ENCODE peak calls at places on chromosome 19, in eight cellular contexts. B is cardiac muscle cell; D is tibial artery; V is CD8-positive, alpha-beta memory T cell; N is mammary epithelial cell; E is GM12878; O is esophagus squamous epithelium; T is endodermal cell. U is an unnamed sample. For H3K27me3, H3K36me3 and H3K4me1, the result is how much of the 10 kb centered on the place peaks cover.

GRCh38 chr19:54287456-54287855 is 6.5 kb upstream of the LILRB2 start:
- DNase-seq in T (no peak), B (peak), D (no peak), O (no peak), V (no peak), E (no peak), N (no peak), U (no peak)

GRCh38 chr19:3100331-3100730 is 6.2 kb downstream of the GNA11 start:
- DNase-seq in D (no peak), T (no peak), V (no peak), E (no peak), O (no peak), N (no peak), B (no peak), U (no peak)

GRCh38 chr19:18520848-18521691 is 800 bp downstream of the ELL start:
- DNase-seq in V (peak), B (peak), D (no peak), O (no peak), T (peak), N (no peak), E (no peak), U (no peak)

GRCh38 chr19:17807731-17808316 is 12.9 kb downstream of the B3GNT3 start:
- DNase-seq in E (no peak), D (no peak), O (no peak), V (peak), B (no peak), N (no peak), T (no peak), U (no peak)

GRCh38 chr19:39940221-39940833 is 5.9 kb upstream of the FCGBP start:
- DNase-seq in O (no peak), B (no peak), D (no peak), T (no peak), V (no peak), E (no peak), N (no peak), U (no peak)

GRCh38 chr19:58229255-58229639 is 533 bp downstream of the ZNF544 start:
- DNase-seq in B (peak), V (peak), E (no peak), D (no peak), T (peak), N (peak), O (no peak), U (no peak)

GRCh38 chr19:17519967-17520366 is 8.5 kb downstream of the PGLS start:
- DNase-seq in O (no peak), N (no peak), D (no peak), V (no peak), B (peak), E (no peak), T (no peak), U (no peak)

GRCh38 chr19:12665281-12665573 is 1.3 kb downstream of the MAN2B1 start:
- DNase-seq in D (peak), O (peak), E (peak), B (no peak), N (no peak), V (peak), T (no peak), U (peak)

GRCh38 chr19:52369463-52370340 is at the start of gene ZNF880:
- DNase-seq in N (peak), D (peak), V (peak), B (peak), T (peak), O (peak), E (peak), U (peak)

GRCh38 chr19:18379803-18380747 is 5.9 kb upstream of the GDF15 start:
- DNase-seq in V (no peak), B (peak), E (no peak), O (no peak), D (peak), N (peak), T (peak), U (peak)

GRCh38 chr19:28700176-28700575 is 512.8 kb downstream of the UQCRFS1 start:
- DNase-seq in D (no peak), V (no peak), N (no peak), O (no peak), B (peak), T (no peak), E (no peak), U (no peak)

GRCh38 chr19:43441736-43442135 is 23.7 kb downstream of the LYPD3 start:
- DNase-seq in B (no peak), V (no peak), T (no peak), O (no peak), E (no peak), N (no peak), D (no peak), U (no peak)

GRCh38 chr19:10289836-10290438 is at the start of gene ICAM5:
- DNase-seq in N (no peak), T (no peak), B (peak), D (no peak), V (no peak), E (no peak), O (no peak), U (no peak)

GRCh38 chr19:10288662-10289166 is 1.0 kb upstream of the ICAM5 start:
- DNase-seq in B (peak), E (no peak), T (peak), V (no peak), N (no peak), O (no peak), D (no peak), U (no peak)

GRCh38 chr19:10290439-10290875 is 705 bp downstream of the ICAM5 start:
- DNase-seq in O (no peak), D (no peak), E (no peak), V (no peak), T (peak), N (no peak), B (no peak), U (no peak)

GRCh38 chr19:10290876-10291553 is 1.3 kb downstream of the ICAM5 start:
- DNase-seq in D (no peak), O (no peak), V (peak), N (peak), T (peak), B (peak), E (no peak), U (no peak)

GRCh38 chr19:10289167-10289835 is 451 bp upstream of the ICAM5 start:
- DNase-seq in V (peak), O (no peak), N (no peak), B (peak), D (no peak), T (peak), E (no peak), U (no peak)
- H3K27me3 ChIP-seq in V (half or more), O (under half), N (under half), B (half or more), D (half or more), T (half or more), E (under half), U (under half)

GRCh38 chr19:36483653-36484052 is 5.7 kb downstream of the ZNF566 start:
- DNase-seq in N (no peak), E (no peak), T (no peak), V (no peak), O (no peak), D (no peak), B (no peak), U (no peak)
- H3K36me3 ChIP-seq in N (under half), E (under half), T (under half), V (under half), O (under half), D (under half), B (under half), U (under half)

DNA sequence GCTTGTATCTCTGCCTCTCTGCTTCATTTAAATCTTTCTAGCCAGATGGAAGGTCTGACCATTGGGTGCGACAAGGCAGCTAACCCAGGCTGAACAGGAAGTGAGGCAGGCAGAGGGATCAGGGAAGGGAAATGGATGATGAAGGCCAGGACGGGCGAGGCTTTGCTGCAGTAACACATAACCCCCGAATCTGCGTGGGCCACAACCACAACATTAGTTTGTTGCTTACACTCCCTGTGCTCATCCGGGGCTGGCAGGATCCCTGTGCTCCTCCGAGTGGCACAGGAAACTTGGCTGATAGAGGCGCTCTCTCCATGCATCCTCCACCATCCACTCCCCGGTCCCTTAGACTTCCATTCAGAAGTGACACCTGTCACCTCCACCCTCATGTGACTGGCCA is 1.1 kb upstream of the FLT3LG start:
- DNase-seq in N (no peak), D (no peak), O (no peak), B (no peak), V (no peak), T (no peak), E (no peak), U (no peak)
- H3K4me1 ChIP-seq in N (under half), D (under half), O (under half), B (under half), V (half or more), T (under half), E (under half), U (under half)

GRCh38 chr19:5487222-5487621 is 32.0 kb downstream of the ZNRF4 start:
- DNase-seq in O (no peak), D (no peak), N (no peak), B (no peak), V (no peak), T (no peak), E (no peak), U (no peak)

GRCh38 chr19:5492813-5493409 is 37.7 kb downstream of the ZNRF4 start:
- DNase-seq in B (no peak), T (no peak), E (no peak), O (no peak), V (no peak), N (no peak), D (no peak), U (no peak)

GRCh38 chr19:5491565-5491964 is 36.3 kb downstream of the ZNRF4 start:
- DNase-seq in V (no peak), D (no peak), E (no peak), B (no peak), T (no peak), N (no peak), O (no peak), U (no peak)

GRCh38 chr19:5492281-5492812 is 37.1 kb downstream of the ZNRF4 start:
- DNase-seq in E (no peak), D (no peak), N (no peak), V (no peak), B (no peak), O (no peak), T (no peak), U (no peak)

GRCh38 chr19:5489511-5489910 is 34.3 kb downstream of the ZNRF4 start:
- DNase-seq in B (no peak), T (no peak), D (no peak), V (no peak), N (no peak), O (no peak), E (no peak), U (no peak)
- H3K27me3 ChIP-seq in B (under half), T (under half), D (half or more), V (under half), N (under half), O (under half), E (under half), U (under half)

GRCh38 chr19:4701557-4701956 is 22.1 kb downstream of the DPP9 start:
- DNase-seq in O (no peak), T (no peak), N (no peak), E (no peak), V (no peak), D (no peak), B (no peak), U (no peak)
- H3K36me3 ChIP-seq in O (under half), T (half or more), N (under half), E (under half), V (under half), D (half or more), B (under half), U (half or more)

GRCh38 chr19:35292421-35292820 is 460 bp downstream of the MAG start:
- DNase-seq in V (no peak), E (no peak), B (no peak), D (no peak), N (no peak), T (no peak), O (no peak), U (no peak)

GRCh38 chr19:35294328-35294727 is 2.4 kb downstream of the MAG start:
- DNase-seq in T (no peak), N (no peak), V (no peak), D (no peak), B (no peak), E (no peak), O (no peak), U (no peak)

GRCh38 chr19:35291916-35292315 is at the start of gene MAG:
- DNase-seq in D (no peak), E (no peak), V (no peak), T (no peak), B (no peak), O (no peak), N (no peak), U (no peak)

GRCh38 chr19:35293733-35294309 is 1.9 kb downstream of the MAG start:
- DNase-seq in E (no peak), D (no peak), N (no peak), T (peak), V (no peak), O (no peak), B (no peak), U (no peak)

DNA sequence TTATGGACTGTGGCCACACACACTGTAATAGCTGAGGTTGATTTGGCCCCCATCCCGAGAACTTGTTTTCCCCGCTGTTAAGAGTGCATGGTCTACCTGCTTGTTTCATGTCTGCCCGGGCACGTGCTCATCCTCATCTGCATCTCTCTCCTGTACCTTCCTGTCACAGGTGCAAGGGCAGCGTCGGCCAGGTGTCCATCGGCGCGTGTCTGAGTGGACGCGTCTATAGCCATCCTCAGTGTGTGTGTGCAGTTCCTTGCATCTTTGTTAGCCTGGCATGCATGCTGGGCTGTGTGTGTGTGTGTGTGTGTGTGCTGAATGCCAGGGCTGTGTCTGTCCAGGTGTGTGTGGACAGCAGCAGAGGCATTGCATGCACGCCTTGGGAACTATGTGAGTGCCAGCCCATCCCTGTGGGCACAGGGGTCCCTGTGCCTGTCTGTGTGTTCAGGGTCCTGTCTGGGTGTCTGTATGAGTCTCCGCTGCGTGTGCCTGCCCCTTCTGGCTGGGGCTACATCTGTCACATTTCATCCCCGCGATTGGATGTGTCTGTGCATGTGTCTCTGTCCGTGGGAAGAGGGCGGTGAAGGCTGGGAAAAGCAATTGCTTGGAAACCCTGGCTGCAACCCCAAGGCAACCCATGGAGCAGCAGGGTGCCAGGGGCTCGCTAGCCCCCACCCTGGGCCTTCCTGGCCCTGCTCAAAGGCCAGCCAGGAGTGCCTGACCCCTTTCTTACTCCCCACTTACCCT is 1.2 kb downstream of the MAG start:
- DNase-seq in D (no peak), B (no peak), N (peak), V (no peak), O (no peak), E (no peak), T (peak), U (no peak)
- H3K4me1 ChIP-seq in D (under half), B (under half), N (under half), V (under half), O (under half), E (under half), T (under half), U (under half)

DNA sequence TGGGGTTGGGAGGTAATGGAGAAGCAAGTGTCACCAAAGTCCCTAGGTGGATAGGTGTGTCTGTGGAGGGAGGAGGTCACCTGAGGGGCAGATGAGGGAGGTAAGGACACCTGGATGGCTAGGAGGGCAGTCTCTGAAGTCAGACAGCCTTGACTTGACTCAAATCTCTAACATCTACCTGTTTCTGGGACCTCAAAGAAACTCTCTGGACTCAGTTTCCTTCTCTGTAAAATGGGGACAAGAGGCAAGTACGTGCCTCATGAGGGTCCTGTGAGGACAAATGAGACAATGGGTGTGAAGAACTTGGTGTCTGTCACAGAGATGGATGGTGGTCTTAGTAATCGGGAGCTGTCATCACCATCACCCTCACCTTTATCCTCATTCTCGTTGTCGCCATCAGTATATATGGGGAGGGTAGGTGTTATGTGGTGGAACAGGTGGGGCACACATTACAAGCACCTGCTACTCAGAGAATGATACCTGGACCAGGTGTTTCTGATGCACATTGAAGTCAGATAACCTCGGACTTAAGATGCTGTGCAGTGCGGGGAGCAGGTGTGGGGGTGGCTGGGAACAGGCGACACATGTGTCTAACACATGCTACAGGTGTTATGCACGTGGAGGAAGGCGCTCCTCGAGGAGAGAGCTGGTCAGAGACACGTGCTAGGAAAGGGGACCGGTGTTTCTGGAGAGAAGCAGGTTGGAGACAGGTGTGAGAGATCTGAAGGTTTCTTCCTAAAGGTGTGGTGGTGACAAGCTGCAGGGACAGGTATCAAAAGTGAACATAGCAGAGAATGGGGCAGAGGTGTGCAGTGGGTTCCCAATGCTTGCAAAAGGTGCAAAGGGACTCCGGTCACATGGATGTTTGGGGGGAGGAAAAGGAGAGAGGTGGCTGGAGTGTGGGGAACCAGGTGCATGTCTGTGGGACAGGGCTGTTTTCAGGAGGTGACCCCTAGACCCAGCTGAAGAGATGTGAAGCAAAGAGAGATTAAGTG is 3.8 kb downstream of the ERFL start:
- DNase-seq in E (no peak), D (no peak), B (no peak), O (no peak), T (no peak), V (no peak), N (no peak), U (no peak)
- H3K27me3 ChIP-seq in E (under half), D (half or more), B (half or more), O (under half), T (half or more), V (under half), N (under half), U (under half)

U was measured in right atrium auricular region.